ENCODE peak calls at places on chromosome 12, in four cellular contexts. D, N, U and B are unnamed samples.

GRCh38 chr12:6335451-6336078 is 6.3 kb downstream of the TNFRSF1A start:
- DNase-seq in U (no peak), D (peak), N (peak), B (peak)

GRCh38 chr12:96073346-96074336 is 38.3 kb upstream of the LTA4H start:
- DNase-seq in D (no peak), N (no peak), U (no peak), B (no peak)

GRCh38 chr12:5533368-5533767 is 101.5 kb downstream of the NTF3 start:
- DNase-seq in N (no peak), U (no peak), D (no peak), B (no peak)

GRCh38 chr12:18482601-18483120 is 221.3 kb downstream of the PIK3C2G start:
- DNase-seq in U (no peak), N (no peak), D (no peak), B (no peak)

GRCh38 chr12:49864817-49865090 is 21.8 kb upstream of the BCDIN3D start:
- DNase-seq in U (no peak), D (no peak), N (no peak), B (no peak)

GRCh38 chr12:125403145-125403789 is 338.0 kb downstream of the AACS start:
- DNase-seq in N (no peak), U (no peak), D (no peak), B (no peak)

GRCh38 chr12:119050663-119051062 is 69.3 kb downstream of the SRRM4 start:
- DNase-seq in N (no peak), D (no peak), U (no peak), B (no peak)

GRCh38 chr12:119749666-119750065 is 81.7 kb downstream of the PRKAB1 start:
- DNase-seq in U (no peak), N (no peak), D (no peak), B (no peak)

GRCh38 chr12:115078988-115079387 is 395.0 kb upstream of the TBX3 start:
- DNase-seq in D (no peak), U (no peak), N (no peak), B (no peak)

GRCh38 chr12:20523658-20524057 is 155.3 kb downstream of the PDE3A start:
- DNase-seq in D (no peak), N (no peak), U (no peak), B (no peak)

GRCh38 chr12:91417649-91418048 is 235.0 kb upstream of the DCN start:
- DNase-seq in D (no peak), U (no peak), N (no peak), B (no peak)

GRCh38 chr12:109246221-109246620 is 62.9 kb downstream of the FOXN4 start:
- DNase-seq in D (no peak), U (no peak), N (no peak), B (no peak)

GRCh38 chr12:53205747-53206146 is 1.3 kb downstream of the ITGB7 start:
- DNase-seq in D (no peak), N (peak), U (peak), B (no peak)

GRCh38 chr12:127559349-127560040 is 707.5 kb upstream of the TMEM132C start:
- DNase-seq in N (peak), U (no peak), D (no peak), B (no peak)

GRCh38 chr12:55446334-55446733 is 2.5 kb downstream of the OR6C2 start:
- DNase-seq in U (no peak), N (no peak), D (no peak), B (no peak)

GRCh38 chr12:47812797-47813490 is 6.8 kb downstream of the HDAC7 start:
- DNase-seq in U (peak), D (peak), N (peak), B (peak)

GRCh38 chr12:126558810-126559209 is 1493.6 kb downstream of the AACS start:
- DNase-seq in D (no peak), U (no peak), N (no peak), B (no peak)

GRCh38 chr12:15709524-15709923 is 79.7 kb downstream of the EPS8 start:
- DNase-seq in N (no peak), U (no peak), D (no peak), B (no peak)

GRCh38 chr12:9741726-9742125 is 8.8 kb upstream of the CLECL1 start:
- DNase-seq in D (no peak), N (no peak), U (no peak), B (no peak)

GRCh38 chr12:104974626-104975290 is 11.4 kb upstream of the NOPCHAP1 start:
- DNase-seq in N (peak), U (no peak), D (peak), B (peak)

GRCh38 chr12:31476437-31476836 is 114.5 kb downstream of the DENND5B start:
- DNase-seq in D (no peak), U (no peak), N (no peak), B (no peak)

GRCh38 chr12:11765817-11766794 is 116.6 kb downstream of the ETV6 start:
- DNase-seq in U (no peak), N (no peak), D (no peak), B (no peak)

GRCh38 chr12:79935624-79936040 is 735 bp upstream of the PPP1R12A start:
- DNase-seq in N (no peak), D (peak), U (no peak), B (no peak)

GRCh38 chr12:19971396-19971802 is 396.9 kb upstream of the PDE3A start:
- DNase-seq in U (no peak), N (no peak), D (no peak), B (no peak)

GRCh38 chr12:8847435-8847834 is 25.0 kb downstream of the A2ML1 start:
- DNase-seq in U (no peak), N (no peak), D (no peak), B (no peak)

GRCh38 chr12:52907092-52907810 is 2.4 kb upstream of the KRT8 start:
- DNase-seq in U (no peak), D (peak), N (no peak), B (no peak)

GRCh38 chr12:15752780-15753179 is 36.4 kb downstream of the EPS8 start:
- DNase-seq in N (no peak), U (no peak), D (no peak), B (no peak)

GRCh38 chr12:122079038-122079531 is 529 bp downstream of the MLXIP start:
- DNase-seq in D (no peak), U (no peak), N (no peak), B (peak)

GRCh38 chr12:125772403-125772802 is 707.2 kb downstream of the AACS start:
- DNase-seq in U (no peak), N (no peak), D (no peak), B (no peak)

GRCh38 chr12:6372403-6373003 is 2.9 kb downstream of the SCNN1A start:
- DNase-seq in U (no peak), D (peak), N (no peak), B (no peak)

GRCh38 chr12:105235299-105235746 is 651 bp downstream of the APPL2 start:
- DNase-seq in D (no peak), N (no peak), U (no peak), B (no peak)

GRCh38 chr12:56257491-56258067 is 605 bp downstream of the ANKRD52 start:
- DNase-seq in D (no peak), N (no peak), U (no peak), B (no peak)

GRCh38 chr12:132948146-132949066 is 7.7 kb downstream of the ZNF605 start:
- DNase-seq in N (no peak), D (no peak), U (no peak), B (no peak)

GRCh38 chr12:3129301-3130052 is 52.3 kb downstream of the TSPAN9 start:
- DNase-seq in N (no peak), D (no peak), U (no peak), B (no peak)

GRCh38 chr12:117032593-117033381 is 66.4 kb downstream of the TESC start:
- DNase-seq in D (no peak), N (no peak), U (peak), B (no peak)
- TF ChIP-seq POLR2A in D (no peak), N (no peak), U (no peak), B (no peak)

GRCh38 chr12:100142851-100143559 is at the start of gene BLTP3B:
- DNase-seq in N (peak), D (peak), U (peak), B (peak)
- TF ChIP-seq POLR2A in N (peak), D (no peak), U (no peak), B (no peak)

GRCh38 chr12:93419388-93420034 is 22.2 kb downstream of the UBE2N start:
- DNase-seq in D (no peak), N (no peak), U (no peak), B (no peak)
- TF ChIP-seq POLR2A in D (no peak), N (no peak), U (no peak), B (no peak)

GRCh38 chr12:1284611-1285010 is 293.6 kb downstream of the ERC1 start:
- DNase-seq in U (no peak), D (no peak), N (no peak), B (no peak)
- TF ChIP-seq POLR2A in U (no peak), D (no peak), N (no peak), B (no peak)

GRCh38 chr12:27355979-27356378 is 23.3 kb downstream of the BMAL2 start:
- DNase-seq in N (no peak), U (no peak), D (no peak), B (no peak)
- TF ChIP-seq POLR2A in N (no peak), U (no peak), D (no peak), B (no peak)